ENCODE peak calls at places on chromosome 16, in four cellular contexts. One of them, this sample, is unnamed.
A peak's percentile ranks its signal among the peaks of the same experiment; 100 is the strongest.

GRCh38 chr16:76900285-76901263 is 290.4 kb upstream of the MON1B start:
- DNase-seq in T-helper 17 cell: no peak
- DNase-seq in GM12878: no peak
- DNase-seq in stimulated activated CD4-positive, alpha-beta T cell treated with anti-CD3 and anti-CD28 coated beads, Interleukin-1b, Interleukin-23, amount 100 ng/mL, for 1 hour: no peak
- DNase-seq in this sample: no peak

GRCh38 chr16:551210-551609 is 9.0 kb upstream of the PRR35 start:
- DNase-seq in stimulated activated CD4-positive, alpha-beta T cell treated with anti-CD3 and anti-CD28 coated beads, Interleukin-1b, Interleukin-23, amount 100 ng/mL, for 1 hour: no peak
- DNase-seq in T-helper 17 cell: no peak
- DNase-seq in GM12878: no peak
- DNase-seq in this sample: no peak

GRCh38 chr16:55949518-55949917 is 74.3 kb upstream of the CES5A start:
- DNase-seq in T-helper 17 cell: no peak
- DNase-seq in stimulated activated CD4-positive, alpha-beta T cell treated with anti-CD3 and anti-CD28 coated beads, Interleukin-1b, Interleukin-23, amount 100 ng/mL, for 1 hour: no peak
- DNase-seq in GM12878: no peak
- DNase-seq in this sample: no peak

GRCh38 chr16:56985962-56986360 is 3.4 kb upstream of the NLRC5 start:
- DNase-seq in T-helper 17 cell: no peak
- DNase-seq in GM12878: no peak
- DNase-seq in stimulated activated CD4-positive, alpha-beta T cell treated with anti-CD3 and anti-CD28 coated beads, Interleukin-1b, Interleukin-23, amount 100 ng/mL, for 1 hour: no peak
- DNase-seq in this sample: no peak

GRCh38 chr16:49048557-49048956 is 233.1 kb downstream of the CBLN1 start:
- DNase-seq in stimulated activated CD4-positive, alpha-beta T cell treated with anti-CD3 and anti-CD28 coated beads, Interleukin-1b, Interleukin-23, amount 100 ng/mL, for 1 hour: no peak
- DNase-seq in GM12878: no peak
- DNase-seq in T-helper 17 cell: no peak
- DNase-seq in this sample: no peak

GRCh38 chr16:69544099-69544498 is 21.7 kb upstream of the NFAT5 start:
- DNase-seq in T-helper 17 cell: no peak
- DNase-seq in GM12878: no peak
- DNase-seq in stimulated activated CD4-positive, alpha-beta T cell treated with anti-CD3 and anti-CD28 coated beads, Interleukin-1b, Interleukin-23, amount 100 ng/mL, for 1 hour: no peak
- DNase-seq in this sample: no peak

GRCh38 chr16:85673529-85674417 is 15.0 kb downstream of the GINS2 start:
- DNase-seq in T-helper 17 cell: no peak
- DNase-seq in GM12878: no peak
- DNase-seq in stimulated activated CD4-positive, alpha-beta T cell treated with anti-CD3 and anti-CD28 coated beads, Interleukin-1b, Interleukin-23, amount 100 ng/mL, for 1 hour: no peak
- DNase-seq in this sample: no peak

GRCh38 chr16:80314042-80314441 is 226.8 kb upstream of the DYNLRB2 start:
- DNase-seq in stimulated activated CD4-positive, alpha-beta T cell treated with anti-CD3 and anti-CD28 coated beads, Interleukin-1b, Interleukin-23, amount 100 ng/mL, for 1 hour: no peak
- DNase-seq in GM12878: no peak
- DNase-seq in T-helper 17 cell: no peak
- DNase-seq in this sample: no peak

GRCh38 chr16:85334718-85335583 is 222.7 kb upstream of the CIBAR2 start:
- DNase-seq in GM12878: no peak
- DNase-seq in T-helper 17 cell: no peak
- DNase-seq in stimulated activated CD4-positive, alpha-beta T cell treated with anti-CD3 and anti-CD28 coated beads, Interleukin-1b, Interleukin-23, amount 100 ng/mL, for 1 hour: no peak
- DNase-seq in this sample: peak; percentile 81

GRCh38 chr16:81198635-81199034 is 39.9 kb upstream of the BCO1 start:
- DNase-seq in T-helper 17 cell: no peak
- DNase-seq in GM12878: no peak
- DNase-seq in stimulated activated CD4-positive, alpha-beta T cell treated with anti-CD3 and anti-CD28 coated beads, Interleukin-1b, Interleukin-23, amount 100 ng/mL, for 1 hour: no peak
- DNase-seq in this sample: no peak

GRCh38 chr16:84396537-84397008 is 28.2 kb downstream of the ATP2C2 start:
- DNase-seq in GM12878: no peak
- DNase-seq in T-helper 17 cell: no peak
- DNase-seq in stimulated activated CD4-positive, alpha-beta T cell treated with anti-CD3 and anti-CD28 coated beads, Interleukin-1b, Interleukin-23, amount 100 ng/mL, for 1 hour: no peak
- DNase-seq in this sample: peak; percentile 77

GRCh38 chr16:89561195-89562026 is 929 bp downstream of the RPL13 start:
- DNase-seq in GM12878: no peak
- DNase-seq in stimulated activated CD4-positive, alpha-beta T cell treated with anti-CD3 and anti-CD28 coated beads, Interleukin-1b, Interleukin-23, amount 100 ng/mL, for 1 hour: no peak
- DNase-seq in T-helper 17 cell: no peak
- DNase-seq in this sample: no peak

GRCh38 chr16:698911-699671 is 6.5 kb downstream of the FBXL16 start:
- DNase-seq in stimulated activated CD4-positive, alpha-beta T cell treated with anti-CD3 and anti-CD28 coated beads, Interleukin-1b, Interleukin-23, amount 100 ng/mL, for 1 hour: no peak
- DNase-seq in T-helper 17 cell: no peak
- DNase-seq in GM12878: no peak
- DNase-seq in this sample: no peak